ENCODE peak calls at places on chromosomes 4 and X, in four cellular contexts. R, K, N and G are unnamed samples.

GRCh38 chrX:53239474-53239873 is 14.5 kb upstream of the KDM5C start:
- DNase-seq in R (no peak), K (peak), N (no peak), G (no peak)

GRCh38 chr4:38049545-38050170 is 89.5 kb downstream of the PTTG2 start:
- DNase-seq in R (no peak), K (no peak), N (no peak), G (no peak)

GRCh38 chr4:53908661-53909078 is 155.7 kb downstream of the CHIC2 start:
- DNase-seq in R (no peak), K (peak), N (peak), G (peak)

GRCh38 chr4:114597410-114598115 is 1.0 kb upstream of the UGT8 start:
- DNase-seq in R (no peak), K (peak), N (peak), G (no peak)

GRCh38 chr4:119337010-119337409 is 15.1 kb upstream of the FABP2 start:
- DNase-seq in R (no peak), K (no peak), N (no peak), G (no peak)

GRCh38 chrX:124256209-124256608 is 76.3 kb upstream of the TEX13D start:
- DNase-seq in R (no peak), K (no peak), N (no peak), G (no peak)

GRCh38 chr4:169096221-169096620 is 86.2 kb upstream of the CBR4 start:
- DNase-seq in R (no peak), K (no peak), N (no peak), G (no peak)

GRCh38 chrX:11929476-11929875 is 171.4 kb downstream of the MSL3 start:
- DNase-seq in R (no peak), K (no peak), N (no peak), G (no peak)

GRCh38 chr4:119525771-119526712 is 102.6 kb downstream of the PDE5A start:
- DNase-seq in R (no peak), K (no peak), N (no peak), G (no peak)

GRCh38 chrX:37425370-37425769 is 76.2 kb downstream of the PRRG1 start:
- DNase-seq in R (no peak), K (no peak), N (no peak), G (no peak)

GRCh38 chr4:77938560-77938959 is 75.9 kb downstream of the MRPL1 start:
- DNase-seq in R (no peak), K (no peak), N (no peak), G (no peak)

GRCh38 chrX:6810796-6811195 is 275.9 kb upstream of the VCX3A start:
- DNase-seq in R (no peak), K (no peak), N (no peak), G (no peak)

GRCh38 chrX:10189317-10190268 is 32.8 kb downstream of the CLCN4 start:
- DNase-seq in R (peak), K (peak), N (peak), G (peak)

GRCh38 chrX:10187421-10187820 is 30.6 kb downstream of the CLCN4 start:
- DNase-seq in R (no peak), K (no peak), N (no peak), G (no peak)

GRCh38 chrX:10186355-10186754 is 29.6 kb downstream of the CLCN4 start:
- DNase-seq in R (no peak), K (no peak), N (no peak), G (no peak)

GRCh38 chrX:10193587-10193986 is 36.8 kb downstream of the CLCN4 start:
- DNase-seq in R (no peak), K (no peak), N (no peak), G (no peak)

GRCh38 chrX:10190367-10190766 is 33.6 kb downstream of the CLCN4 start:
- DNase-seq in R (no peak), K (peak), N (no peak), G (peak)
- TF ChIP-seq CTCF in R (peak), K (peak), N (no peak), G (no peak)

DNA sequence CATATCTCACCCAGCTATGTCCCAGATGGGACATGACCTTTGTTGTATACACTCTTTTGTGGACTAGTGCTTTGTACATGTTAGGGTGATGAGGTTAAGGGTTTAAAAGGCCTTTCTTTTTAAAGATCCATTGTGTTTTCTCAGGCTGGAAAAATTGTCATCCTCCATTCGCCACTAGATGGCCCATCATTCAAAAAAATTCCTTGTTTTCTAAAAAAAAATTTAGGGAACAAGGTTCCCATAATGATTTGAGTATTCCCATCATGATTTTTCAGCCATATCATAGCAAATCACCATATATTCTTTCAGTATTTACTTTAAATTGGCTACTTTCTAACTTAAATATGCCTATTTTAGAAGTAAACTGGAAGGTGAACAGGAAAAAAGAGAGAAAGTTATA is 91.9 kb upstream of the TMEM164 start:
- DNase-seq in R (no peak), K (no peak), N (no peak), G (no peak)
- TF ChIP-seq CTCF in R (peak), K (no peak), N (peak), G (no peak)

GRCh38 chr4:146545102-146545501 is 23.4 kb upstream of the SLC10A7 start:
- DNase-seq in R (no peak), K (peak), N (no peak), G (peak)
- TF ChIP-seq CTCF in R (no peak), K (peak), N (no peak), G (no peak)

GRCh38 chr4:81751531-81752291 is 280.0 kb upstream of the RASGEF1B start:
- DNase-seq in R (no peak), K (no peak), N (no peak), G (no peak)
- TF ChIP-seq CTCF in R (no peak), K (no peak), N (no peak), G (no peak)